ENCODE peak calls at places on chromosomes 5 and 9, in eight cellular contexts. Q, A, I, H, P, F, N and S are unnamed samples. For H3K27me3, the result is how much of the 10 kb centered on the place peaks cover.

GRCh38 chr5:149936700-149937091 is 7.9 kb downstream of the PDE6A start:
- DNase-seq in Q (no peak), A (no peak), I (no peak), H (no peak), P (no peak), F (no peak), N (peak), S (no peak)

GRCh38 chr5:177370488-177371119 is 12.9 kb downstream of the RGS14 start:
- DNase-seq in Q (no peak), A (peak), I (peak), H (peak), P (peak), F (peak), N (peak), S (peak)

GRCh38 chr5:43352131-43352530 is 38.9 kb upstream of the HMGCS1 start:
- DNase-seq in Q (no peak), A (no peak), I (no peak), H (no peak), P (no peak), F (no peak), N (no peak), S (no peak)

GRCh38 chr9:123864291-123864690 is 65.6 kb downstream of the DENND1A start:
- DNase-seq in Q (no peak), A (no peak), I (no peak), H (no peak), P (no peak), F (no peak), N (no peak), S (no peak)

GRCh38 chr5:61055434-61056006 is 106.7 kb downstream of the SMIM15 start:
- DNase-seq in Q (no peak), A (no peak), I (peak), H (no peak), P (no peak), F (no peak), N (peak), S (no peak)

GRCh38 chr5:10030219-10030831 is 219.4 kb downstream of the ATPSCKMT start:
- DNase-seq in Q (no peak), A (no peak), I (peak), H (no peak), P (no peak), F (no peak), N (peak), S (no peak)

GRCh38 chr5:96930589-96930988 is 5.3 kb upstream of the LNPEP start:
- DNase-seq in Q (no peak), A (no peak), I (no peak), H (no peak), P (no peak), F (no peak), N (no peak), S (no peak)

GRCh38 chr5:171630047-171630669 is 155.5 kb upstream of the SMIM23 start:
- DNase-seq in Q (no peak), A (peak), I (peak), H (peak), P (peak), F (no peak), N (peak), S (peak)

GRCh38 chr5:27568811-27569210 is 530.4 kb upstream of the CDH9 start:
- DNase-seq in Q (no peak), A (no peak), I (peak), H (no peak), P (no peak), F (no peak), N (no peak), S (peak)

DNA sequence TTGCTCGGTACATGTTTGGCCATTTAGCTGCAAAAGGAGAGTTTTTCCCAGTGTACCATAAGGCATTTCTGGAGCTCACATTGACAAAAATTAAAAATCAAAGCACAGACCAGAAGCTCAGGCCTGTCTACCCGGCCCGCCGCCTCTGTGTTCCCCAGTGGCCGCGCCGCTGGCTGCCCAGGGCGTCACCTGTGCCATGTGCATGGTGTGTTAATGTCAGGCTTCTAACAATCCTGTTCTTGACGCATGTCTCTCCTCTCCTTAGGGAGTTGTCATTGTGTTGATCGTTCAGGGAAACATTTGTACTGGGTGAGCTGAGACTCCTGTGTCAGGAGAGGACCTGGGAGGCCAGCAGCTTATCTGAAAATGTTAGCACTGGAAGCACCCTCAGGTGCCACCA is 9.6 kb upstream of the NTNG2 start:
- DNase-seq in Q (no peak), A (no peak), I (no peak), H (no peak), P (peak), F (no peak), N (no peak), S (no peak)
- H3K27me3 ChIP-seq in Q (under half), A (under half), I (under half), H (half or more), P (under half), F (under half), N (half or more), S (under half)

DNA sequence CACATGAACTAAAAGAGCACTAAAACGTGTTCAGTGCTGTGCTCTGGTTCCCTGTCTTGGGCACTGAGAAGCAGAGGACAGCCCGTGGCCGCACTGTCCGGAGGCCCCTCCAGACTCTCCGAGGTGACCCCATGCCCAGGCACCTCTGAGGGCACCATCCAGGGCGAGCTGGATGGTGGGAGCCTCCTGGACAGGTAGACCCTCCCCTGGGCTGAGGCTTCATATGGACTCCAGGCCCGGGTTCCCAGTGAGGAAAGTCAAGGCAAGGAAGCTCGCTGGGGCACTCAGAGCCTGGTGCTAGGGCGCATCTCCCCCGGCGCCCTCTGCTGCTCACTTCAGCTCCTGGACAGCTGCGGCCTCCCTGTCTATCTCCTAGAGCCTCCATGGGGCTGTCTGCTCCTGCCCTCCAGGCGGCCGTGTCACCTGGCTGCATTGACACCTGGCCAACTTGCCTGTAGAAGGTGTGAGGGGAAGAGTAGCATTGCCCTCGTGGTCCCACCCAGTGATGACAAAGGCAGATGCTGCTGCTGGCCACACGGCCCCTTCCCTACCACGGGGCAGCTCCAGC is 178.2 kb upstream of the IRX1 start:
- DNase-seq in Q (no peak), A (no peak), I (no peak), H (no peak), P (peak), F (no peak), N (no peak), S (no peak)
- H3K4me3 ChIP-seq in Q (no peak), A (no peak), I (no peak), H (no peak), P (no peak), F (no peak), N (no peak), S (no peak)

DNA sequence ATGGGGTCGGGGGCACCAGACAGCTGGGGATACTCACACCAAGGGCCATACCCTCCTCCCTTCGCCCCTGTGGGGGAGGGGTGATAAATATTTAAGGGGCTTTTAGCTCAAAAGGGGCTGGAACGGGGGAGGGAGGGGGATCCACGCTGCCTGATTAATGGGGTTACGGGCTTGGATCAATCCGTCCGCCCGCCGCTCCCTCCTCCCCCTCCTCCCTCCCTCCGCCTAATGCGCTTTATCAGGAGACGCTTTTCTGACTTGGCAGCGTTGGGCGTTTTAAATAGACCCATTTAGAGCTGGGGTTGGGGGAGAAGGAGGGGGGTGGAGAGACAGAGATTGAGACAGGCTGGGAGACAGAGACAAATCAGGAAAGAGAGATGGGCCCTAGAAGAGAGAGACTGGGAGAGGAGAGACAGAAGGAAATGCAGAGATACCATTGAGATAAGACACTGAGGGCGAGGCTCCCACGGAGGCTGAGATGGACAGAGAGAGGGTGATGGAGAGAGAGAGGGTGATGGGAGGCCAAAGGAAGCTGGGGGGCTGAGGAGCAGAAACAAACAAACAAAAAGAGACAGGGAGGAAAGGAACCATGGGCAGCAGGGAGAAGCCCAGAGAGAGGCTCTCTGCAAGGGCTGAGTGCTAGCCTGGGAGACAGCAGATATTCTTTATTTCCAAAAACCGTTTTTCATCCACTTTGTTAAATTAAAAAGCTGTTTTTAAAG is 10.3 kb downstream of the CNTFR start:
- DNase-seq in Q (no peak), A (no peak), I (no peak), H (no peak), P (no peak), F (no peak), N (no peak), S (no peak)
- H3K27me3 ChIP-seq in Q (under half), A (under half), I (under half), H (half or more), P (under half), F (under half), N (half or more), S (under half)

DNA sequence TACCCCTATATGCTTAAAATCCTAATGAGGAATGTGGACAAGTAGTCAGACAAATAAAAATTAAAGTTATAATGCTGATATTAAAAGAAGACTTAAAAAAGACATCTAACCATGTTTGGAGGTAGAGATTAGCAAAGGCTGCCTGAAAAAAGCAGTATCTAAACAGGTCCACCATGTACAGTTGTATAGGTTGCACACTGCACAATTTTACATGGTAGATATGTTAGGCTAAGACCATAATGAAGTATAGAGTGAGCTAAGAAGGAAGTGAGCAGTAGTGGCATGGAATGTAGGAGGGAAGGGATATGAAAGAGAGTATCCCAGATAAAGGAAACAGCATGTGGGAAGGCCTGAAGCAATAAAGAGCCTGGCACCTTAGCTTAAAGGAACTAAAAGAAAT is 51.1 kb downstream of the MAMDC2 start:
- DNase-seq in Q (no peak), A (no peak), I (no peak), H (no peak), P (no peak), F (no peak), N (no peak), S (no peak)
- H3K4me3 ChIP-seq in Q (no peak), A (no peak), I (no peak), H (no peak), P (no peak), F (no peak), N (no peak), S (no peak)

GRCh38 chr5:135714126-135714894 is 120.2 kb upstream of the SLC25A48 start:
- DNase-seq in Q (no peak), A (no peak), I (no peak), H (no peak), P (no peak), F (no peak), N (no peak), S (no peak)

GRCh38 chr5:135713516-135713915 is 120.9 kb upstream of the SLC25A48 start:
- DNase-seq in Q (no peak), A (no peak), I (no peak), H (no peak), P (no peak), F (no peak), N (no peak), S (no peak)

GRCh38 chr5:135719428-135720063 is 114.9 kb upstream of the SLC25A48 start:
- DNase-seq in Q (no peak), A (no peak), I (no peak), H (no peak), P (no peak), F (no peak), N (no peak), S (no peak)

GRCh38 chr5:135718151-135718550 is 116.3 kb upstream of the SLC25A48 start:
- DNase-seq in Q (no peak), A (no peak), I (peak), H (no peak), P (no peak), F (no peak), N (peak), S (no peak)

DNA sequence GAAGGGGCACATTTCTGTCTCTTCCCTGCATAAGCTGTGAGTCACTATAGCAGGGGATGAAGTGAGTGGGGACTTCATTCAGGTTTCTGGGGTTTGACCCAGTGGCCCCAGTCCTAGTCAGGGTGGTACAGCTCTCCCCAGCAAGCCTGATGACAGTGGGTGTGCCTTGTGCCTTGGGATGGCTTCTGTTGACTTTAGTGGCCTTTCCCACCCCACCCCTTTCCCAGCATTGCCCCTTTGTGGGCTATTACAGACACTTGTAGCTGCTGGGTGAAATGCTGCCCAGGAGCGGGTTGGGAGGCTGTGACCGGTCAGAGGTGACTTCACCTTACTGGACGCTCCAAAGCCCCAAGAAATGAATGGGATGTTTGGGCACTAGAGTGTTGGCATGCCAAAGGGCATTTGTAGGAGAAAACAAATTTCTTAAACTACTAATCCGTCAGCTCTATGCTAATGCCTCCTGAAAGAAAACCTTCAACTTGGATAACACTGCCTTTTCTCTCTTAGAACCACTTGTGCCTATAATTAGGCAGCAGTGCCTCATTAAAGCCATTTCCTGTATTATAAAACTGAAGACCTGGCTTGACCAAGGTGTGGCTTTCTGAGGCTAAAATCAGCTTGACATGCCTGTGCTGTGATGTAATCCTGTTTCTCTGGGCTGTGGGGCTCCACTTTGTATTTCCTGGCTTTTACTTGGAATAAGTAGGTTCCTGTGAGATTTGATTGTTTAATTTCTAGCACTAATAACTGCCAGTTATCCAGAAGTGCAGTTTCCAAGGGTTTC is 119.0 kb upstream of the SLC25A48 start:
- DNase-seq in Q (no peak), A (no peak), I (no peak), H (no peak), P (no peak), F (no peak), N (no peak), S (no peak)
- H3K27me3 ChIP-seq in Q (under half), A (under half), I (half or more), H (under half), P (under half), F (under half), N (under half), S (half or more)

DNA sequence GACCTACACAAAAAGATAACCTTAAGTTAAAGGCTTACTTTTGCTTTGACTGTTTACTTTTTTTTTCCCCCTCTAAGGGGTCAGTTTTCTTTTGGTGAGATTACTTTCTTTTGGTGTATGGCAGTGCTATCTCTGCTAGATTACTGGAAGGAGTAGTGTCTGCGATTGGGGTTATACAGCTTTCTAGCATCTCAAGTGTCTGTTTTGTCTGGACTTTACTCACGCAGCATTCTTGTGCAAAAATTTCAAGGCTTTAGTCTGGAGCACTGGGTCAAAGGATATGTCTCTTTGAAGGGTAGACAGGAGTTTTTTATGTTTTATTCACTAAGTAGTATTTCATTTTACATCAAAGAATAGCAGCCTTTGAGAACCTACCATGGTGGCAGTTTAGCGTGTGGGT is 52.6 kb downstream of the NDUFS4 start:
- DNase-seq in Q (no peak), A (no peak), I (no peak), H (no peak), P (no peak), F (no peak), N (no peak), S (no peak)
- H3K4me3 ChIP-seq in Q (no peak), A (no peak), I (no peak), H (no peak), P (no peak), F (no peak), N (no peak), S (no peak)

DNA sequence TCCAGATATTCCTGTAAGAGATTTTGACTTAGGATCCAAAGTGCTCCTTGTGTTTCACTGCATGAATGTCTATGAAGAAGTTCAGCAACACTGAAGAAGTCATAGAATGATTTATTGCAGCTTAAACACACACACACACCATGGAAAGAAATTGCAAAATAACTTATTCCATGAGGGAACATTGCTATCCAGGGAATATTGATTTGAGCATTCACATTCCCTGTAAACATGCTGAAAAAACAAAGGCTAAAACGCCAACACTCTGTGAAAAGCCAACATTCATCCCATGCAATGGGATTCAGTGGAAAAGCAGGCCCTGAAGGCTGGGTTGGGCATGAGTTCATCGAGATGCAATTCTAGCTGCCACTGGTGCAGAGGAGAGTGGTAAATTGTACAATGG is 109.6 kb upstream of the CXCL14 start:
- DNase-seq in Q (no peak), A (no peak), I (no peak), H (no peak), P (no peak), F (no peak), N (no peak), S (no peak)
- H3K27me3 ChIP-seq in Q (under half), A (under half), I (half or more), H (under half), P (under half), F (under half), N (under half), S (half or more)